ENCODE peak calls at places on chromosomes 6 and 20, in five cellular contexts. Z is activated gamma-delta T cell; Q is effector CD4-positive, alpha-beta T cell; N is LoVo; E is NCI-H1092 treated with DMSO at 0.1 percent for 48 hours. U is an unnamed sample.

GRCh38 chr6:47149070-47149469 is 106.9 kb upstream of the ADGRF1 start:
- DNase-seq in Z (no peak), Q (no peak), N (no peak), E (no peak), U (no peak)

GRCh38 chr6:22049002-22049401 is 247.8 kb downstream of the PRL start:
- DNase-seq in Z (no peak), Q (no peak), N (no peak), E (no peak), U (no peak)

GRCh38 chr6:61711849-61712248 is 574.2 kb downstream of the KHDRBS2 start:
- DNase-seq in Z (no peak), Q (no peak), N (no peak), E (no peak), U (no peak)

GRCh38 chr20:10910535-10911239 is 236.9 kb upstream of the JAG1 start:
- DNase-seq in Z (no peak), Q (no peak), N (no peak), E (peak; percentile 72), U (no peak)

GRCh38 chr20:63500151-63500901 is 1.4 kb upstream of the EEF1A2 start:
- DNase-seq in Z (no peak), Q (no peak), N (no peak), E (no peak), U (no peak)

GRCh38 chr6:75183099-75183541 is 22.7 kb downstream of the COL12A1 start:
- DNase-seq in Z (no peak), Q (no peak), N (peak; percentile 11), E (no peak), U (no peak)

GRCh38 chr6:107115695-107116327 is 496 bp upstream of the BEND3 start:
- DNase-seq in Z (no peak), Q (no peak), N (peak; percentile 56), E (peak; percentile 80), U (no peak)

GRCh38 chr20:32144898-32145662 is 35.6 kb downstream of the TM9SF4 start:
- DNase-seq in Z (no peak), Q (no peak), N (no peak), E (no peak), U (no peak)

GRCh38 chr20:31943052-31943471 is 8.8 kb downstream of the PDRG1 start:
- DNase-seq in Z (no peak), Q (no peak), N (no peak), E (no peak), U (no peak)

GRCh38 chr6:138160329-138161117 is 1.2 kb upstream of the ARFGEF3 start:
- DNase-seq in Z (no peak), Q (no peak), N (no peak), E (peak; percentile 47), U (no peak)